ENCODE peak calls at places on chromosomes 1 and 21, in nine cellular contexts. Y is colonic mucosa; G is PC-9; I is heart left ventricle; E is esophagus muscularis mucosa; P is fibroblast of lung; W is PC-3; H is GM23248; C is CD4-positive, alpha-beta T cell. K is an unnamed sample.

GRCh38 chr1:18192182-18192581 is 84.6 kb downstream of the IGSF21 start:
- DNase-seq in G (no peak), Y (no peak), P (no peak), I (no peak), C (no peak), E (no peak), W (no peak), H (no peak), K (no peak)

GRCh38 chr1:219812491-219813221 is 115.7 kb downstream of the SLC30A10 start:
- DNase-seq in I (peak; percentile 22), G (peak; percentile 67), H (peak; percentile 86), E (no peak), P (peak; percentile 80), Y (no peak), W (peak; percentile 98), C (no peak), K (peak; percentile 29)

GRCh38 chr21:37461494-37461893 is 94.9 kb downstream of the DYRK1A start:
- DNase-seq in I (no peak), W (no peak), Y (no peak), H (peak; percentile 36), C (no peak), G (no peak), P (no peak), E (no peak), K (no peak)

GRCh38 chr1:15005116-15005515 is 148.4 kb upstream of the TMEM51 start:
- DNase-seq in Y (no peak), P (peak; percentile 37), I (no peak), H (peak; percentile 61), G (no peak), W (no peak), C (no peak), E (no peak), K (no peak)

GRCh38 chr1:119885903-119886783 is 10.2 kb downstream of the ADAM30 start:
- DNase-seq in C (peak; percentile 24), H (peak; percentile 54), P (peak; percentile 27), E (peak; percentile 90), Y (peak; percentile 68), W (peak; percentile 80), I (peak; percentile 30), G (no peak), K (peak; percentile 53)

GRCh38 chr1:44636711-44637589 is 37.3 kb downstream of the TMEM53 start:
- DNase-seq in C (no peak), I (no peak), E (no peak), Y (no peak), H (no peak), G (peak; percentile 12), P (peak; percentile 23), W (peak; percentile 65), K (no peak)

GRCh38 chr1:109482796-109483638 is 688 bp upstream of the ATXN7L2 start:
- DNase-seq in I (no peak), G (no peak), E (no peak), W (no peak), P (peak; percentile 26), Y (no peak), C (peak; percentile 21), H (peak; percentile 35), K (peak; percentile 62)

GRCh38 chr1:88029142-88029541 is 654.9 kb upstream of the PKN2 start:
- DNase-seq in G (no peak), W (no peak), Y (no peak), C (no peak), E (no peak), I (no peak), P (peak; percentile 12), H (peak; percentile 33), K (no peak)

GRCh38 chr1:227192163-227192562 is 126.1 kb downstream of the CDC42BPA start:
- DNase-seq in C (no peak), G (no peak), H (peak; percentile 97), I (no peak), W (peak; percentile 99), E (no peak), Y (peak; percentile 23), P (peak; percentile 95), K (peak; percentile 42)

GRCh38 chr21:40615503-40616376 is 231.2 kb downstream of the DSCAM start:
- DNase-seq in G (no peak), H (no peak), W (no peak), E (no peak), I (no peak), P (peak; percentile 62), C (no peak), Y (no peak), K (no peak)

GRCh38 chr1:81499487-81499886 is 301.2 kb upstream of the ADGRL2 start:
- DNase-seq in P (no peak), C (no peak), I (no peak), Y (no peak), G (no peak), W (no peak), E (no peak), H (no peak), K (no peak)

GRCh38 chr1:95396557-95396956 is 162.5 kb downstream of the RWDD3 start:
- DNase-seq in H (no peak), G (no peak), E (no peak), I (no peak), P (no peak), W (no peak), Y (no peak), C (no peak), K (no peak)
- H3K27ac ChIP-seq in H (no peak overlapping the region), G (no peak overlapping the region), E (no peak overlapping the region), I (no peak overlapping the region), P (no peak overlapping the region), W (no peak overlapping the region), Y (no peak overlapping the region), C (no peak overlapping the region), K (no peak overlapping the region)

DNA sequence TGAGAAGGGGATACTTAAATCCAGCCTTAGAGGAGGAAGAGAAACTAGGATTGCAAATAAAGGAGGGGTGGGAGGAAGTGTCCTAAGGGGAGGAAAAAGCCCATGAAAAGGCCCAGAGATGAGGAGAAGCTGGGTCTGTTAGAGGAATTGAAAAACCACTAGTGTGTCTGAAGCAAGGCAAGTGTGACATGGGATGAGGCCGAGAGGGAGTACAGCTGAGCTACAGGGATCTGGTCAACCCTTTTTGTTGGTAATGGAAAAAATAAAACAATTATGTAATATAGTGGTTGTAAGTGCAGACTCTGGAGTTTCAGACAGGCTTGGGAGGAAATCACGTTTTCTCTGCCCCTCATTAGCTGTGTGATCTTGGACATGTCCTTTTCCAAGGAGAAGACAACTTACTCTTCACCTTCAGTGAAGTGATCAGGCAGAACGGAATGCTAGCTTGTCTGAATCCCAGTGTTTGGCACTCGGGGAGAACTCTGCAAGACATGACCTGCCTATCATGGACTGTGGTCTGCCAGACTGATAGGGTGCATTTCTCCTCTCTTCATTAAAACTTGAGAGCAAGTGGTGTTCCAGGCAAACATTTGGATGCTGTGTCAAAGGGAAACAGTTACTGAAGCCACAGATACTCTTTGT is 7.5 kb upstream of the S100A10 start:
- DNase-seq in E (no peak), P (no peak), I (no peak), H (peak; percentile 75), W (no peak), Y (no peak), G (no peak), C (no peak), K (no peak)
- H3K27ac ChIP-seq in E (peak overlapping the region; percentile 48), P (peak overlapping the region; percentile 26), I (peak overlapping the region; percentile 50), H (peak overlapping the region; percentile 91), W (no peak overlapping the region), Y (no peak overlapping the region), G (peak overlapping the region; percentile 90), C (no peak overlapping the region), K (no peak overlapping the region)

GRCh38 chr1:12083766-12084165 is 20.7 kb downstream of the TNFRSF8 start:
- DNase-seq in E (no peak), W (peak; percentile 64), G (no peak), Y (no peak), C (no peak), P (peak; percentile 88), H (peak; percentile 84), I (no peak), K (no peak)

GRCh38 chr1:12087797-12088314 is 24.8 kb downstream of the TNFRSF8 start:
- DNase-seq in I (no peak), P (peak; percentile 20), C (no peak), G (no peak), H (no peak), W (no peak), Y (peak; percentile 26), E (no peak), K (no peak)

GRCh38 chr1:12088607-12089006 is 25.5 kb downstream of the TNFRSF8 start:
- DNase-seq in Y (no peak), P (no peak), H (no peak), W (no peak), E (no peak), C (peak; percentile 42), G (no peak), I (no peak), K (no peak)

GRCh38 chr1:12082988-12083387 is 19.9 kb downstream of the TNFRSF8 start:
- DNase-seq in Y (no peak), I (no peak), G (no peak), P (no peak), W (no peak), H (no peak), C (no peak), E (no peak), K (no peak)

GRCh38 chr1:12085643-12086260 is 22.6 kb downstream of the TNFRSF8 start:
- DNase-seq in Y (no peak), W (no peak), P (no peak), E (no peak), C (no peak), G (no peak), I (no peak), H (no peak), K (no peak)
- H3K27ac ChIP-seq in Y (no peak overlapping the region), W (no peak overlapping the region), P (no peak overlapping the region), E (no peak overlapping the region), C (no peak overlapping the region), G (no peak overlapping the region), I (no peak overlapping the region), H (no peak overlapping the region), K (no peak overlapping the region)

GRCh38 chr1:155941845-155942507 is 538 bp downstream of the RXFP4 start:
- DNase-seq in C (no peak), I (no peak), Y (no peak), W (no peak), H (peak; percentile 20), G (no peak), P (no peak), E (no peak), K (no peak)

GRCh38 chr1:155946633-155947219 is 5.3 kb downstream of the RXFP4 start:
- DNase-seq in W (no peak), E (no peak), I (no peak), H (no peak), Y (no peak), C (no peak), G (no peak), P (no peak), K (no peak)

GRCh38 chr1:155947292-155947691 is 5.9 kb downstream of the RXFP4 start:
- DNase-seq in W (no peak), C (no peak), Y (no peak), H (no peak), P (no peak), E (no peak), G (no peak), I (no peak), K (no peak)

GRCh38 chr1:155942578-155943141 is 1.2 kb downstream of the RXFP4 start:
- DNase-seq in G (no peak), I (no peak), P (no peak), H (peak; percentile 23), Y (peak; percentile 87), E (no peak), W (no peak), C (no peak), K (no peak)

DNA sequence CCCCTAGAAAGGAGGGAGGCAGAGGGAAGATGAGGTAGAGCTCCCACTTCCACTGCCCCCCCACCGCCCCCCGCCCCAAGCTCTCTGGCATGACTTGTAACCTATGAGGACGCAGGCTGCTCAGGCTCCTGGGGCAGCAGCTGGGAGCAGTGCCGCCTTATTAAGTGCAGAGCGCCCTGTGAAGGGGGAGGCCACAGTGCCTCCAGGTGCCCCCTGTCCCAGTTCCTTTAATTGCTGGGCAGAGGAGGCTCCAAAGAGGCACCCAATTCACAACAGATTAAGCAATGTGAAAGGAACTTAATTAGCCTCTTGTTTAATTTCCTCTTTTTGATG is 2.9 kb downstream of the RXFP4 start:
- DNase-seq in G (no peak), C (no peak), E (no peak), Y (no peak), I (no peak), W (no peak), H (no peak), P (no peak), K (no peak)
- H3K27ac ChIP-seq in G (peak overlapping the region; percentile 16), C (peak overlapping the region; percentile 27), E (peak overlapping the region; percentile 46), Y (peak overlapping the region; percentile 93), I (peak overlapping the region; percentile 19), W (peak overlapping the region; percentile 24), H (no peak overlapping the region), P (no peak overlapping the region), K (no peak overlapping the region)